ENCODE peak calls at places on chromosomes 3 and 15, in seven cellular contexts. Q, L, E, U, Z, C and S are unnamed samples. For H3K36me3, the result is how much of the 10 kb centered on the place peaks cover.

GRCh38 chr15:35210370-35210769 is 125.3 kb upstream of the NANOGP8 start:
- DNase-seq in Q (no peak), L (no peak), E (no peak), U (no peak), Z (no peak), C (no peak), S (no peak)

GRCh38 chr3:112671930-112672715 is 31.2 kb upstream of the CCDC80 start:
- DNase-seq in Q (no peak), L (no peak), E (no peak), U (peak), Z (no peak), C (peak), S (no peak)

GRCh38 chr3:197513953-197514785 is 41.6 kb downstream of the BDH1 start:
- DNase-seq in Q (no peak), L (no peak), E (no peak), U (no peak), Z (no peak), C (peak), S (no peak)

GRCh38 chr15:65303687-65304392 is 637 bp upstream of the RNU5B-1 start:
- DNase-seq in Q (peak), L (peak), E (peak), U (peak), Z (peak), C (peak), S (no peak)

GRCh38 chr3:58345457-58345856 is 12.8 kb downstream of the PXK start:
- DNase-seq in Q (no peak), L (no peak), E (no peak), U (no peak), Z (no peak), C (no peak), S (no peak)

GRCh38 chr3:13769422-13769821 is 110.4 kb downstream of the WNT7A start:
- DNase-seq in Q (no peak), L (no peak), E (no peak), U (no peak), Z (no peak), C (no peak), S (no peak)

GRCh38 chr3:39855517-39855916 is 46.1 kb downstream of the MYRIP start:
- DNase-seq in Q (no peak), L (no peak), E (no peak), U (no peak), Z (no peak), C (no peak), S (no peak)

GRCh38 chr3:134186391-134186790 is 64.3 kb downstream of the RYK start:
- DNase-seq in Q (no peak), L (no peak), E (no peak), U (no peak), Z (no peak), C (no peak), S (no peak)

GRCh38 chr15:87850916-87851315 is 405.6 kb downstream of the NTRK3 start:
- DNase-seq in Q (no peak), L (no peak), E (no peak), U (peak), Z (no peak), C (no peak), S (no peak)

GRCh38 chr3:64016941-64017620 is 6.2 kb downstream of the PSMD6 start:
- DNase-seq in Q (no peak), L (no peak), E (no peak), U (peak), Z (no peak), C (no peak), S (no peak)

GRCh38 chr15:59522988-59523461 is 85.0 kb downstream of the FAM81A start:
- DNase-seq in Q (no peak), L (no peak), E (no peak), U (no peak), Z (peak), C (no peak), S (peak)

GRCh38 chr3:107431298-107432012 is 54.2 kb downstream of the CCDC54 start:
- DNase-seq in Q (peak), L (peak), E (peak), U (peak), Z (peak), C (peak), S (no peak)

GRCh38 chr15:33007295-33007855 is 187.1 kb downstream of the FMN1 start:
- DNase-seq in Q (no peak), L (no peak), E (peak), U (peak), Z (no peak), C (peak), S (no peak)

GRCh38 chr15:62165029-62165792 is at the start of gene C2CD4B:
- DNase-seq in Q (peak), L (peak), E (peak), U (no peak), Z (peak), C (peak), S (peak)

GRCh38 chr3:46284981-46285683 is 42.9 kb downstream of the CCR3 start:
- DNase-seq in Q (no peak), L (no peak), E (no peak), U (peak), Z (no peak), C (no peak), S (no peak)

GRCh38 chr15:60215225-60215963 is 182.4 kb downstream of the ANXA2 start:
- DNase-seq in Q (no peak), L (no peak), E (no peak), U (no peak), Z (no peak), C (no peak), S (no peak)

GRCh38 chr3:151082880-151083838 is 2.3 kb upstream of the MED12L start:
- DNase-seq in Q (no peak), L (no peak), E (no peak), U (no peak), Z (no peak), C (no peak), S (no peak)

GRCh38 chr15:92393994-92394326 is 279 bp downstream of the ST8SIA2 start:
- DNase-seq in Q (no peak), L (no peak), E (no peak), U (no peak), Z (no peak), C (no peak), S (no peak)

GRCh38 chr15:67138946-67139855 is 73.8 kb downstream of the SMAD3 start:
- DNase-seq in Q (no peak), L (no peak), E (no peak), U (no peak), Z (no peak), C (peak), S (no peak)

GRCh38 chr3:197956070-197956469 is 3.9 kb upstream of the LMLN start:
- DNase-seq in Q (no peak), L (no peak), E (no peak), U (no peak), Z (no peak), C (no peak), S (no peak)

GRCh38 chr15:96360581-96361308 is 30.2 kb downstream of the NR2F2 start:
- DNase-seq in Q (peak), L (no peak), E (no peak), U (no peak), Z (no peak), C (peak), S (no peak)

GRCh38 chr3:14521611-14522010 is 18.5 kb downstream of the GRIP2 start:
- DNase-seq in Q (no peak), L (peak), E (no peak), U (no peak), Z (no peak), C (no peak), S (no peak)

GRCh38 chr3:190513409-190514162 is at the start of gene IL1RAP:
- DNase-seq in Q (peak), L (peak), E (peak), U (peak), Z (peak), C (peak), S (peak)

GRCh38 chr3:69182588-69183299 is 60.3 kb upstream of the LMOD3 start:
- DNase-seq in Q (no peak), L (no peak), E (no peak), U (peak), Z (no peak), C (peak), S (no peak)

GRCh38 chr3:32835943-32836342 is 18.1 kb downstream of the TRIM71 start:
- DNase-seq in Q (no peak), L (no peak), E (no peak), U (no peak), Z (no peak), C (no peak), S (no peak)

GRCh38 chr3:15470261-15470660 is 42.9 kb downstream of the EAF1 start:
- DNase-seq in Q (no peak), L (no peak), E (no peak), U (no peak), Z (no peak), C (no peak), S (no peak)

GRCh38 chr15:32952901-32953889 is 235.4 kb downstream of the GREM1 start:
- DNase-seq in Q (no peak), L (no peak), E (no peak), U (peak), Z (no peak), C (no peak), S (no peak)

GRCh38 chr3:147361671-147362420 is 44.5 kb downstream of the ZIC4 start:
- DNase-seq in Q (no peak), L (no peak), E (no peak), U (no peak), Z (no peak), C (no peak), S (peak)

GRCh38 chr3:120749843-120750242 is 7.3 kb downstream of the GTF2E1 start:
- DNase-seq in Q (no peak), L (no peak), E (no peak), U (no peak), Z (no peak), C (no peak), S (no peak)

GRCh38 chr3:70120360-70120966 is 120.9 kb downstream of the SAMMSON start:
- DNase-seq in Q (no peak), L (no peak), E (peak), U (peak), Z (peak), C (peak), S (peak)

GRCh38 chr3:125003369-125003853 is 52.4 kb downstream of the HEG1 start:
- DNase-seq in Q (peak), L (peak), E (no peak), U (peak), Z (peak), C (peak), S (no peak)

GRCh38 chr15:31078461-31078860 is 23.1 kb downstream of the TRPM1 start:
- DNase-seq in Q (no peak), L (no peak), E (no peak), U (no peak), Z (no peak), C (no peak), S (no peak)

GRCh38 chr3:145735631-145736030 is 425.4 kb downstream of the PLOD2 start:
- DNase-seq in Q (no peak), L (no peak), E (no peak), U (no peak), Z (no peak), C (no peak), S (no peak)

GRCh38 chr3:77320514-77320913 is 280.6 kb downstream of the ROBO2 start:
- DNase-seq in Q (no peak), L (no peak), E (peak), U (peak), Z (no peak), C (no peak), S (peak)

GRCh38 chr3:179608931-179609720 is 4.5 kb downstream of the NDUFB5 start:
- DNase-seq in Q (no peak), L (no peak), E (no peak), U (no peak), Z (no peak), C (no peak), S (peak)

GRCh38 chr3:15331606-15332404 is 581 bp downstream of the SH3BP5 start:
- DNase-seq in Q (peak), L (peak), E (no peak), U (peak), Z (peak), C (peak), S (peak)

GRCh38 chr15:57377478-57377847 is 1.2 kb downstream of the CGNL1 start:
- DNase-seq in Q (no peak), L (no peak), E (no peak), U (no peak), Z (no peak), C (no peak), S (no peak)

GRCh38 chr3:24365168-24365567 is 129.5 kb downstream of the THRB start:
- DNase-seq in Q (peak), L (no peak), E (no peak), U (peak), Z (peak), C (peak), S (no peak)
- H3K27ac ChIP-seq in Q (peak), L (no peak), E (no peak), U (no peak), Z (peak), C (no peak), S (no peak)

GRCh38 chr15:42036991-42037390 is 16.1 kb upstream of the PLA2G4E start:
- DNase-seq in Q (no peak), L (no peak), E (no peak), U (no peak), Z (no peak), C (no peak), S (no peak)

GRCh38 chr15:42036112-42036905 is 15.5 kb upstream of the PLA2G4E start:
- DNase-seq in Q (no peak), L (no peak), E (no peak), U (no peak), Z (no peak), C (no peak), S (no peak)

GRCh38 chr15:42033214-42033873 is 12.5 kb upstream of the PLA2G4E start:
- DNase-seq in Q (no peak), L (no peak), E (no peak), U (no peak), Z (no peak), C (no peak), S (no peak)

GRCh38 chr15:42034628-42035177 is 13.9 kb upstream of the PLA2G4E start:
- DNase-seq in Q (no peak), L (no peak), E (no peak), U (no peak), Z (no peak), C (no peak), S (no peak)

GRCh38 chr15:42035362-42035761 is 14.5 kb upstream of the PLA2G4E start:
- DNase-seq in Q (no peak), L (no peak), E (no peak), U (peak), Z (no peak), C (no peak), S (no peak)
- H3K4me3 ChIP-seq in Q (no peak), L (no peak), E (no peak), U (no peak), Z (no peak), C (no peak), S (no peak)

DNA sequence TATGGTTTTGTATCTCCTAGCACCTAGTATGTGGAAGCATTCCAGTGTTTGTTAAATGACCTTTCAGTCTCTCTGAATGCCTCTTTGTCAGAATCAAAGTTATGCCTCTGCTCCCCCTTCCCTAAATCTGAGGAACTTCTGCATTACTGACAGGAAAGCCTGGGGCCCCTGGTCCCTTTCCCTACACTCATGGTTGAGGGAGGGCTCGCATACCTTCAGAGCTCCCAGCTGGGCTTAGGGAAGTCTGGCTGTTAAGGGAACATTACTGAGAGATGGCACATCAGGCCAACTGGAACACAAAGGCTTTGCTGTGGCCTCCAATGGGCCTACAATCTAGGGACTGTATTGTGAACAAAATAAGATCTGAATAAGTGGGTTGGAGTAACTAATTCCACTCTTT is 10.3 kb downstream of the PKM start:
- DNase-seq in Q (no peak), L (no peak), E (peak), U (peak), Z (no peak), C (no peak), S (no peak)
- H3K36me3 ChIP-seq in Q (under half), L (under half), E (under half), U (under half), Z (under half), C (half or more), S (half or more)

DNA sequence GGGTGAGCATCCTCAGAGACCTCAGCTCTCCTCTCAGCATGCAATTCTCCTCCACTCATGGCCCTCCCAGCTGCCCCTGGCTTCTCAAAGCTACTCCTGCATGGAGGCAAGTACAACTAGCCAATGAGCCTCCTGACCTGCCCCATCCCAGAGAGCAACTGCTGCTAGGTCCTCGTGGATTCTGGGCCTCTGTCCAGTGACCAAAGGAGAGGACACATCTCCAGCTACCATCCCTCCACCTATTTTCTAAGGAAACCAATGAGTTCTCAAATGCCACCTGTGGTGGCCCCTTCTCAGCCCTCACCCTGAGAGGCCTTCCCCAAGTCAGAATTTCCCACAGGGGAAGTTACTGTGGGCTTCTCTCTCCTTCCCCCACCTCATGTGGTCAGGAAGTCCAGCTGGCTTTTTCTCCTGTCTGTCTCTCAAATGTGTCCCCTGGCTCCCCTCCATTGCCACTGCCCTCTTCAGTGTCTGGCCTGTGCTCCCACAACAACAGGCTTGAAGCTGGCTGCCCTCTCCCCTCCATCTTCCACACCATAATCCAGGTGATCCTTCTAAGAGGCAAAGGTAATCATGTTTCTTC is 43.0 kb downstream of the LIPC start:
- DNase-seq in Q (no peak), L (no peak), E (no peak), U (no peak), Z (no peak), C (no peak), S (no peak)
- H3K27ac ChIP-seq in Q (peak), L (no peak), E (no peak), U (no peak), Z (peak), C (no peak), S (no peak)

GRCh38 chr15:69552057-69552815 is 99.6 kb downstream of the RPLP1 start:
- DNase-seq in Q (no peak), L (no peak), E (no peak), U (no peak), Z (no peak), C (no peak), S (no peak)
- H3K4me3 ChIP-seq in Q (no peak), L (no peak), E (no peak), U (no peak), Z (no peak), C (no peak), S (no peak)

GRCh38 chr15:101707983-101708382 is 16.3 kb downstream of the TARS3 start:
- DNase-seq in Q (no peak), L (no peak), E (no peak), U (no peak), Z (no peak), C (no peak), S (no peak)
- H3K36me3 ChIP-seq in Q (under half), L (under half), E (half or more), U (under half), Z (half or more), C (under half), S (half or more)